ENCODE peak calls at places on chromosomes 11 and 22, in eight cellular contexts. O is tibial nerve, P is body of pancreas, C is K562, F is uterus, H is breast epithelium, G is sigmoid colon, Z is testis. R is an unnamed sample.

GRCh38 chr22:23969071-23969470 is 2.4 kb downstream of the DDTL start:
- DNase-seq in O (no peak), P (no peak), C (peak), F (no peak), H (no peak), G (peak), Z (no peak), R (no peak)

GRCh38 chr22:45608763-45609180 is 62.9 kb upstream of the ATXN10 start:
- DNase-seq in O (no peak), P (no peak), C (no peak), F (no peak), H (no peak), G (no peak), Z (no peak), R (no peak)

GRCh38 chr11:67293090-67293489 is 4.0 kb downstream of the ANKRD13D start:
- DNase-seq in O (no peak), P (no peak), C (no peak), F (no peak), H (no peak), G (no peak), Z (no peak), R (peak)

GRCh38 chr11:23320131-23320530 is 459.9 kb upstream of the CCDC179 start:
- DNase-seq in O (no peak), P (no peak), C (no peak), F (no peak), H (no peak), G (no peak), Z (no peak), R (no peak)

GRCh38 chr22:31247726-31248125 is 35.6 kb downstream of the LIMK2 start:
- DNase-seq in O (no peak), P (no peak), C (no peak), F (no peak), H (no peak), G (no peak), Z (no peak), R (no peak)

GRCh38 chr11:12215192-12215591 is 104.8 kb downstream of the MICAL2 start:
- DNase-seq in O (no peak), P (no peak), C (no peak), F (no peak), H (no peak), G (no peak), Z (no peak), R (no peak)

GRCh38 chr11:62911137-62912130 is 9.7 kb downstream of the CHRM1 start:
- DNase-seq in O (no peak), P (no peak), C (no peak), F (no peak), H (no peak), G (no peak), Z (no peak), R (no peak)

GRCh38 chr11:39435641-39436040 is 2023.8 kb downstream of the LRRC4C start:
- DNase-seq in O (no peak), P (no peak), C (no peak), F (no peak), H (no peak), G (no peak), Z (no peak), R (no peak)

GRCh38 chr11:94309757-94310156 is 5.4 kb downstream of the IZUMO1R start:
- DNase-seq in O (no peak), P (no peak), C (no peak), F (no peak), H (no peak), G (no peak), Z (no peak), R (no peak)

GRCh38 chr11:126072821-126073594 is 10.3 kb upstream of the CDON start:
- DNase-seq in O (no peak), P (no peak), C (no peak), F (no peak), H (no peak), G (no peak), Z (no peak), R (no peak)

GRCh38 chr11:1237128-1237580 is 14.3 kb downstream of the MUC5B start:
- DNase-seq in O (no peak), P (no peak), C (no peak), F (no peak), H (no peak), G (no peak), Z (no peak), R (no peak)

GRCh38 chr11:78402842-78403241 is 14.8 kb downstream of the GAB2 start:
- DNase-seq in O (no peak), P (no peak), C (no peak), F (no peak), H (no peak), G (no peak), Z (no peak), R (no peak)

GRCh38 chr11:69327741-69328191 is 33.8 kb downstream of the MYEOV start:
- DNase-seq in O (no peak), P (peak), C (no peak), F (no peak), H (peak), G (peak), Z (no peak), R (peak)

GRCh38 chr22:44860311-44860710 is 107.9 kb downstream of the ARHGAP8 start:
- DNase-seq in O (no peak), P (no peak), C (no peak), F (no peak), H (no peak), G (no peak), Z (no peak), R (no peak)

GRCh38 chr11:119318240-119319135 is 1.6 kb upstream of the MCAM start:
- DNase-seq in O (no peak), P (no peak), C (peak), F (peak), H (no peak), G (peak), Z (no peak), R (peak)

GRCh38 chr11:79274636-79275315 is 166.1 kb downstream of the TENM4 start:
- DNase-seq in O (no peak), P (no peak), C (no peak), F (no peak), H (no peak), G (no peak), Z (no peak), R (no peak)

GRCh38 chr11:46302866-46303265 is 25.4 kb downstream of the CREB3L1 start:
- DNase-seq in O (no peak), P (no peak), C (no peak), F (no peak), H (no peak), G (no peak), Z (no peak), R (no peak)

GRCh38 chr11:86807356-86807755 is 7.0 kb downstream of the PRSS23 start:
- DNase-seq in O (no peak), P (no peak), C (no peak), F (no peak), H (no peak), G (no peak), Z (no peak), R (no peak)

GRCh38 chr11:72411623-72412532 is 22.5 kb downstream of the CLPB start:
- DNase-seq in O (no peak), P (no peak), C (peak), F (no peak), H (no peak), G (peak), Z (peak), R (no peak)

GRCh38 chr22:43996170-43996980 is 27.7 kb upstream of the PARVB start:
- DNase-seq in O (peak), P (no peak), C (no peak), F (peak), H (no peak), G (peak), Z (peak), R (no peak)

GRCh38 chr11:2527621-2528291 is 82.9 kb downstream of the KCNQ1 start:
- DNase-seq in O (peak), P (peak), C (no peak), F (peak), H (peak), G (peak), Z (no peak), R (peak)

GRCh38 chr11:134854391-134854991 is 442.4 kb upstream of the B3GAT1 start:
- DNase-seq in O (no peak), P (no peak), C (no peak), F (no peak), H (no peak), G (no peak), Z (no peak), R (no peak)

GRCh38 chr11:58028687-58029411 is 1.9 kb upstream of the OR6Q1 start:
- DNase-seq in O (no peak), P (no peak), C (no peak), F (peak), H (no peak), G (no peak), Z (no peak), R (no peak)

GRCh38 chr11:69368119-69368880 is 74.3 kb downstream of the MYEOV start:
- DNase-seq in O (no peak), P (no peak), C (no peak), F (no peak), H (no peak), G (peak), Z (peak), R (no peak)

GRCh38 chr11:44621140-44621681 is 55.7 kb downstream of the CD82 start:
- DNase-seq in O (peak), P (peak), C (peak), F (peak), H (peak), G (peak), Z (peak), R (peak)

GRCh38 chr11:76153609-76153949 is 52.7 kb downstream of the WNT11 start:
- DNase-seq in O (no peak), P (no peak), C (no peak), F (no peak), H (no peak), G (no peak), Z (no peak), R (peak)

GRCh38 chr11:17230867-17231851 is 23.4 kb upstream of the PIK3C2A start:
- DNase-seq in O (no peak), P (no peak), C (no peak), F (no peak), H (no peak), G (no peak), Z (no peak), R (no peak)

GRCh38 chr11:44199298-44199697 is 103.8 kb downstream of the EXT2 start:
- DNase-seq in O (no peak), P (no peak), C (no peak), F (no peak), H (no peak), G (no peak), Z (no peak), R (no peak)

GRCh38 chr11:44643207-44643606 is 77.7 kb downstream of the CD82 start:
- DNase-seq in O (no peak), P (no peak), C (no peak), F (no peak), H (no peak), G (no peak), Z (no peak), R (no peak)

GRCh38 chr11:18310800-18311340 is 11.1 kb downstream of the HPS5 start:
- DNase-seq in O (no peak), P (no peak), C (no peak), F (no peak), H (no peak), G (no peak), Z (no peak), R (no peak)

GRCh38 chr22:29272624-29273023 is 4.6 kb downstream of the EWSR1 start:
- DNase-seq in O (no peak), P (no peak), C (no peak), F (no peak), H (no peak), G (no peak), Z (no peak), R (no peak)

DNA sequence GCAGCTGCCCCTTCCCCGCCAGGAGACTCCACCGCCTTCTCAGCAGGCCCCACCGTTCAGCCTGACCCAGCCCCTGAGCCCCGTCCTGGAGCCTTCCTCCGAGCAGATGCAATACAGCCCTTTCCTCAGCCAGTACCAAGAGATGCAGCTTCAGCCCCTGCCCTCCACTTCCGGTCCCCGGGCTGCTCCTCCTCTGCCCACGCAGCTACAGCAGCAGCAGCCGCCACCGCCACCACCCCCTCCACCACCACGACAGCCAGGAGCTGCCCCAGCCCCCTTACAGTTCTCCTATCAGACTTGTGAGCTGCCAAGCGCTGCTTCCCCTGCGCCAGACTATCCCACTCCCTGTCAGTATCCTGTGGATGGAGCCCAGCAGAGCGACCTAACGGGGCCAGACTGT is 42.6 kb downstream of the PPP2R1B start:
- DNase-seq in O (no peak), P (no peak), C (no peak), F (no peak), H (no peak), G (no peak), Z (no peak), R (no peak)
- TF ChIP-seq POLR2A in O (no peak), P (no peak), C (no peak), F (no peak), H (no peak), G (no peak), Z (no peak), R (no peak)

GRCh38 chr11:65497141-65498041 is 1.5 kb upstream of the MALAT1 start:
- DNase-seq in O (peak), P (peak), C (peak), F (peak), H (peak), G (peak), Z (peak), R (peak)
- TF ChIP-seq POLR2A in O (peak), P (peak), C (peak), F (peak), H (peak), G (peak), Z (peak), R (peak)

GRCh38 chr11:61891331-61892084 is at the start of gene FADS3:
- DNase-seq in O (peak), P (peak), C (peak), F (peak), H (peak), G (peak), Z (peak), R (peak)
- TF ChIP-seq POLR2A in O (peak), P (peak), C (no peak), F (peak), H (no peak), G (no peak), Z (no peak), R (no peak)

DNA sequence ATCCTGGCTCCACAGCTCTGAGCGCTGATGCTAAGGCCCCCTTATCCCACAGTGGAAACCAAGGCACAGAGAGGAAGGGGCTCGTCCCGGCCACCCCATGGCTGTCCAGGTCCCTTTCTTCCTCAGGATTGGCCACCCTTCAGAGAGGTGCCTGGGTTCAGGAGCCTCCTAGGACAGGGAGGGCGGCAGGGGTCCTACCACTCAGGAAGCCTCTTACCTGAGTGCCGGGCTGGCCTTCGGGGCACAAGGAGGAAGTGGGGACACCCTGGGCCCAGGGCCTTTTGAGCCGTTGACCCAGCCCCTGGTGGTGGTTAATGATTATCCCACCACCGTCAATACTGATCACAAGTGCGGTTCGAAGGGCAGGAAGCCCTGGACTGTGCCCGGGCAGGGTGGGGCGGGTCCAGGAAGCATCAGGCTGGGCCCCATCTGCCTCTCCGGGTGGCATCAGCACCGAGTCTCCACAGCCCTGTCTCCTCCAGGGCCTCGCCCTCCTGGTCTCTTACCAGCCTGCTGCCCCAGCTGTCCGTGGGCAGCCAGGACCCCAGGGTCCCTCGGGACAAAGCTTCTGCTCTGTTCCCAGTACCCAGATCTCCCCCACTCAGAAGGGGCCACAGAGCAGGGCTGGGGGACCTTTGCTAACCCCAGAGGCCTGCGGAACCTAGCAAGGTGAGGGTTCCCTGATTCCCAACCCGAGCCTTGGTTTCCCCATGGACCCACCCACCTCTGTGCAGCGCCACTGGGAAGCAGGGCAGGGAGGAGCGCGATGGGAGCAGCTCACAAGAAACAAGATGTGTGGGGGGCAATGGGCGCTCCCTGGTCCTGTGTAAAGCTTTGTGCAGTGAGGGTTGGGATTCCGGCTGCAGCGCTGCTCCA is 15.0 kb upstream of the EHD1 start:
- DNase-seq in O (no peak), P (peak), C (no peak), F (no peak), H (no peak), G (no peak), Z (no peak), R (no peak)
- TF ChIP-seq POLR2A in O (no peak), P (peak), C (no peak), F (no peak), H (no peak), G (no peak), Z (no peak), R (no peak)

GRCh38 chr11:65919151-65920034 is at the start of gene DRAP1:
- DNase-seq in O (peak), P (peak), C (peak), F (peak), H (peak), G (peak), Z (peak), R (peak)
- TF ChIP-seq POLR2A in O (peak), P (peak), C (peak), F (peak), H (no peak), G (peak), Z (no peak), R (peak)

DNA sequence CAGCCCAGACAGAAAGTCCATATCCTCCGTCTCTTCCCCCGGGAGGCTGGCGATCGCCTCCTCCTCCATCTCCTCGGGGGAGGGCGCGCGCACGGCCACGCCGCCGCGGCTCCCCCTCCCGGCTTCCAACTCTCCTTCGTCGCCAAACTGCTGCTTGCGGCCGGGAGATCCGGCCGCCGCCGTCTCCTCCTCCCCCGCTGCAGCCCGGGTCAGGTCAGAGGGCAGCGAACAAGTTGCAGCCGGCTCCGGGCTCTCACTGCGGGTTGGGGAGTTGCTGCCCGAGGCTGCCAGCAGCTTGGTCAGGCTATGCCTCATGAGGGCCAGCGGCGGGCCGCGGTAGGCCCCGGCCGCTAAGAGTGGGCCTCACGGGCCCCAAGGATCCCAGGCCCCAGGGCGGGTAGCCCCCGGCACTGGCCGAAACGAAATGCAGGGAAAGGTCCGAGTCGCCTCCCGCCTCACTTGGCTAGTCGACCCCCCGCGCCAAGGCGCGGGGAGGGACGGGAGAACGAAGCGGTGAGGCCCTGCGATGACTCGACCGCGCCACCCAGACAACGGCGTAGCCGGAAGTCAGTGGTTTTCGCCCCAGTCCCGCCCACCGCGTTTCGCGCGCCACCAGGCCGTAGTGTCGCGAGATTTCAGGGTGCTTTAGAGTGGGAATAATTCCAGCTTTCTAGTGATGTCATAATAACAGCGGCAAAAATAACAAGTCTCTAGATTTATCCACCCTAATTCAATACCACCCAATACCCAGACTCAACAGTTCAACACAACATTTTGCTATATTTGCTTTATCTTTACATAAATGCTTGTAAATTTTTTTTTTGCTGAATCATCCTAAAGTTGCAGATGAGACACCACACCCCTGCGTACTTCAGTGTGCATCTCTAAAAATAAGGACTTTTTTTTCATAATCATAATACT is at the start of gene CREBZF:
- DNase-seq in O (peak), P (peak), C (peak), F (peak), H (peak), G (peak), Z (peak), R (peak)
- TF ChIP-seq POLR2A in O (peak), P (peak), C (peak), F (peak), H (peak), G (peak), Z (peak), R (peak)